ENCODE peak calls at places on chromosome 13, in five cellular contexts. One of them, this sample, is unnamed.

GRCh38 chr13:109745702-109746101 is 40.7 kb downstream of the IRS2 start:
- DNase-seq in neuronal stem cell: no peak
- DNase-seq in upper lobe of left lung: no peak
- DNase-seq in lung: no peak
- DNase-seq in lower lobe of right lung: no peak
- DNase-seq in this sample: no peak

GRCh38 chr13:78586706-78587105 is 16.6 kb downstream of the POU4F1 start:
- DNase-seq in neuronal stem cell: peak; percentile 61
- DNase-seq in upper lobe of left lung: peak; percentile 56
- DNase-seq in lung: no peak
- DNase-seq in lower lobe of right lung: no peak
- DNase-seq in this sample: no peak

GRCh38 chr13:95779522-95779921 is 102.6 kb downstream of the DNAJC3 start:
- DNase-seq in neuronal stem cell: no peak
- DNase-seq in upper lobe of left lung: no peak
- DNase-seq in lung: no peak
- DNase-seq in lower lobe of right lung: no peak
- DNase-seq in this sample: no peak

GRCh38 chr13:101398920-101399319 is 17.4 kb downstream of the NALCN start:
- DNase-seq in neuronal stem cell: no peak
- DNase-seq in upper lobe of left lung: no peak
- DNase-seq in lung: no peak
- DNase-seq in lower lobe of right lung: no peak
- DNase-seq in this sample: no peak

GRCh38 chr13:94967183-94968039 is 255.1 kb upstream of the SOX21 start:
- DNase-seq in neuronal stem cell: peak; percentile 57
- DNase-seq in upper lobe of left lung: peak; percentile 87
- DNase-seq in lung: no peak
- DNase-seq in lower lobe of right lung: no peak
- DNase-seq in this sample: no peak

GRCh38 chr13:62684359-62684758 is 1268.7 kb upstream of the PCDH20 start:
- DNase-seq in neuronal stem cell: no peak
- DNase-seq in upper lobe of left lung: no peak
- DNase-seq in lung: no peak
- DNase-seq in lower lobe of right lung: no peak
- DNase-seq in this sample: no peak

GRCh38 chr13:49585220-49586157 is at the start of gene RCBTB1:
- DNase-seq in neuronal stem cell: peak; percentile 74
- DNase-seq in upper lobe of left lung: peak; percentile 95
- DNase-seq in lung: peak; percentile 77
- DNase-seq in lower lobe of right lung: peak; percentile 78
- DNase-seq in this sample: peak; percentile 87

GRCh38 chr13:29892149-29892548 is 41.7 kb upstream of the UBL3 start:
- DNase-seq in neuronal stem cell: no peak
- DNase-seq in upper lobe of left lung: peak; percentile 40
- DNase-seq in lung: no peak
- DNase-seq in lower lobe of right lung: no peak
- DNase-seq in this sample: no peak

GRCh38 chr13:106919093-106919492 is 351.2 kb upstream of the ARGLU1 start:
- DNase-seq in neuronal stem cell: no peak
- DNase-seq in upper lobe of left lung: no peak
- DNase-seq in lung: no peak
- DNase-seq in lower lobe of right lung: no peak
- DNase-seq in this sample: no peak

GRCh38 chr13:23323946-23324709 is 109.4 kb downstream of the SACS start:
- DNase-seq in neuronal stem cell: no peak
- DNase-seq in upper lobe of left lung: peak; percentile 41
- DNase-seq in lung: no peak
- DNase-seq in lower lobe of right lung: no peak
- DNase-seq in this sample: no peak

GRCh38 chr13:110771194-110771593 is 57.7 kb downstream of the ING1 start:
- DNase-seq in neuronal stem cell: no peak
- DNase-seq in upper lobe of left lung: no peak
- DNase-seq in lung: no peak
- DNase-seq in lower lobe of right lung: no peak
- DNase-seq in this sample: peak; percentile 14

GRCh38 chr13:26300140-26300539 is 46.2 kb downstream of the CDK8 start:
- DNase-seq in neuronal stem cell: no peak
- DNase-seq in upper lobe of left lung: no peak
- DNase-seq in lung: no peak
- DNase-seq in lower lobe of right lung: no peak
- DNase-seq in this sample: no peak

GRCh38 chr13:41606646-41607045 is 149.3 kb downstream of the RGCC start:
- DNase-seq in neuronal stem cell: no peak
- DNase-seq in upper lobe of left lung: no peak
- DNase-seq in lung: no peak
- DNase-seq in lower lobe of right lung: no peak
- DNase-seq in this sample: no peak

GRCh38 chr13:91017669-91018053 is 329.8 kb upstream of the MIR17HG start:
- DNase-seq in neuronal stem cell: no peak
- DNase-seq in upper lobe of left lung: no peak
- DNase-seq in lung: no peak
- DNase-seq in lower lobe of right lung: no peak
- DNase-seq in this sample: no peak

GRCh38 chr13:109760372-109760771 is 26.0 kb downstream of the IRS2 start:
- DNase-seq in neuronal stem cell: no peak
- DNase-seq in upper lobe of left lung: no peak
- DNase-seq in lung: no peak
- DNase-seq in lower lobe of right lung: no peak
- DNase-seq in this sample: no peak

GRCh38 chr13:113905018-113905417 is 41.1 kb upstream of the GAS6 start:
- DNase-seq in neuronal stem cell: no peak
- DNase-seq in upper lobe of left lung: no peak
- DNase-seq in lung: peak; percentile 11
- DNase-seq in lower lobe of right lung: no peak
- DNase-seq in this sample: no peak

GRCh38 chr13:25291691-25292090 is 4.4 kb upstream of the MTMR6 start:
- DNase-seq in neuronal stem cell: no peak
- DNase-seq in upper lobe of left lung: no peak
- DNase-seq in lung: no peak
- DNase-seq in lower lobe of right lung: no peak
- DNase-seq in this sample: no peak

GRCh38 chr13:39038569-39038898 is 278 bp downstream of the NHLRC3 start:
- DNase-seq in neuronal stem cell: no peak
- DNase-seq in upper lobe of left lung: peak; percentile 70
- DNase-seq in lung: peak; percentile 36
- DNase-seq in lower lobe of right lung: no peak
- DNase-seq in this sample: no peak

GRCh38 chr13:112738606-112739005 is 48.8 kb downstream of the ATP11A start:
- DNase-seq in neuronal stem cell: no peak
- DNase-seq in upper lobe of left lung: no peak
- DNase-seq in lung: no peak
- DNase-seq in lower lobe of right lung: no peak
- DNase-seq in this sample: no peak
- H3K4me1 ChIP-seq in neuronal stem cell: peaks cover 22% of the 10 kb centered on the region
- H3K4me1 ChIP-seq in upper lobe of left lung: peaks cover 44% of the 10 kb centered on the region
- H3K4me1 ChIP-seq in lung: peaks cover 26% of the 10 kb centered on the region
- H3K4me1 ChIP-seq in lower lobe of right lung: peaks cover 39% of the 10 kb centered on the region
- H3K4me1 ChIP-seq in this sample: peaks cover 5% of the 10 kb centered on the region

DNA sequence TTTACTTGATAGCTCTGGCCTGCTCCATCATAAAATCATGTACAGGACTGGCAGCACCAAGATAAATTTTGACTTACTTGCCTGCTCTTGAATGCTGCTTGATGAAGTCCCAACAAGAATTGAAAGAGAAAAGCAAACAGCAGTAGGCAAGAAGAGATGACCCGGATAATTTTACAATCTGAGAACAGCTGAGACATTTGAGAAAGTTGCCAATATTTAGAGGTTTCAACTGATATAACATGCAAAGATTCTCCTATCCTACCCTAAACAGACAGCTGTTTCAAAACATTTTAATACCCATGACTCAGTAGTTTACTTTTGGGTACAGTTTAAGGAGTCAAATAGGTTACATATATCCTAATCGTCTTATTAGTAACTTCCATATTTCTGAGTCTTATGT is 5.9 kb downstream of the FRY start:
- DNase-seq in neuronal stem cell: no peak
- DNase-seq in upper lobe of left lung: no peak
- DNase-seq in lung: no peak
- DNase-seq in lower lobe of right lung: no peak
- DNase-seq in this sample: no peak
- H3K27ac ChIP-seq in neuronal stem cell: no peak overlapping the region
- H3K27ac ChIP-seq in upper lobe of left lung: no peak overlapping the region
- H3K27ac ChIP-seq in lung: no peak overlapping the region
- H3K27ac ChIP-seq in lower lobe of right lung: no peak overlapping the region
- H3K27ac ChIP-seq in this sample: no peak overlapping the region

DNA sequence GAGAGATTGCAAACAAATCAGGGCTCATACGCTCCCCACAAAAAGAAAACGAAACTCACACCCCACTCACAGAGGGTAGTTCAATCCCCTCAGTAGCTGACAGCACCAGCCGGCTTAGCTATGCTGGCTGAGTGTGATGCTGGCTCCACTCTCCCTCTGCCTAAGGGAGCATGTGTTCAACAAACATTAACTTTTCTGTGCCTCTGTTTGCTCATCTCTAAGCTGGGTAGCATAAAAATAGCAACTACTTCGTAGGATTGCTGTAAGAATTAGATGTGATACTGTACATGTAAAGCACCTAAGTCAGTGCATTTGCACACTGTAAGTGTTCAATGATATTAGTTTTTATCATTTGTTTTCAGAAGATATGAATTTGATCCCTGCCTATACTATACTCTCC is 282.5 kb downstream of the FOXO1 start:
- DNase-seq in neuronal stem cell: no peak
- DNase-seq in upper lobe of left lung: no peak
- DNase-seq in lung: no peak
- DNase-seq in lower lobe of right lung: no peak
- DNase-seq in this sample: no peak
- H3K4me3 ChIP-seq in neuronal stem cell: no peak overlapping the region
- H3K4me3 ChIP-seq in upper lobe of left lung: no peak overlapping the region
- H3K4me3 ChIP-seq in lung: no peak overlapping the region
- H3K4me3 ChIP-seq in lower lobe of right lung: no peak overlapping the region
- H3K4me3 ChIP-seq in this sample: no peak overlapping the region

DNA sequence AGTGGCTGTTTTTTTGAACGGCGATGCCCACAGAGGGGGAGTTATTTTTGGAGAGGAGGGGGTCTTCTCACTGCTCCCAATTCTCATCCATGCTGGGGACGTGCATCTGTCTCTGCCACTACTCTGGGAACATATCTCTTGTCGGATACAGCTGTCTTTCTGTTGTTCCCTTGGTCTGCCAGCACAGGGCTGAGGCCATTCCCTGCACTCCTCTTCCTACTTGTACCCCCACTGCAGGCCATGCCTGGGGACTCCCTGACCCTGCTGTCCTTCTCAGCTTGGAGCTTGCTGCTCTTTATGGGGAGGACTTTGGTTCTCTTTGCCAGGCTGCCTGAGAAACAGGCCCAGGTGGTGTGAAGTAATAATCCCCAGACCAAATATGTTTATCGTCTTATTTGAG is 19.0 kb downstream of the LRCH1 start:
- DNase-seq in neuronal stem cell: no peak
- DNase-seq in upper lobe of left lung: no peak
- DNase-seq in lung: no peak
- DNase-seq in lower lobe of right lung: no peak
- DNase-seq in this sample: no peak
- H3K4me1 ChIP-seq in neuronal stem cell: peaks cover 5% of the 10 kb centered on the region
- H3K4me1 ChIP-seq in upper lobe of left lung: peaks cover 14% of the 10 kb centered on the region
- H3K4me1 ChIP-seq in lung: peaks cover 18% of the 10 kb centered on the region
- H3K4me1 ChIP-seq in lower lobe of right lung: peaks cover 35% of the 10 kb centered on the region
- H3K4me1 ChIP-seq in this sample: peaks cover 21% of the 10 kb centered on the region